ENCODE peak calls at places on chromosomes 11 and 22, in four cellular contexts. U is WTC11; W is amniotic stem cell; X is effector CD4-positive, alpha-beta T cell. P is an unnamed sample.

GRCh38 chr11:67056640-67057409 is at the start of gene RHOD:
- DNase-seq in U (peak; percentile 75), W (no peak), X (no peak), P (peak; percentile 83)

GRCh38 chr11:123083623-123084029 is 21.7 kb upstream of the HSPA8 start:
- DNase-seq in U (no peak), W (peak; percentile 95), X (peak; percentile 68), P (peak; percentile 36)

GRCh38 chr11:57618438-57618837 is 21.0 kb downstream of the SERPING1 start:
- DNase-seq in U (no peak), W (no peak), X (no peak), P (no peak)

GRCh38 chr22:17359501-17359900 is 9.8 kb upstream of the CECR2 start:
- DNase-seq in U (no peak), W (no peak), X (no peak), P (no peak)

GRCh38 chr11:119483881-119484371 is 61.0 kb upstream of the THY1 start:
- DNase-seq in U (no peak), W (no peak), X (no peak), P (peak; percentile 29)

GRCh38 chr22:25072406-25072805 is 119.9 kb downstream of the KIAA1671 start:
- DNase-seq in U (no peak), W (no peak), X (no peak), P (no peak)

GRCh38 chr11:130198964-130199363 is 39.4 kb downstream of the ST14 start:
- DNase-seq in U (no peak), W (no peak), X (no peak), P (no peak)

GRCh38 chr11:41102471-41102870 is 357.0 kb downstream of the LRRC4C start:
- DNase-seq in U (no peak), W (no peak), X (no peak), P (no peak)

GRCh38 chr11:102780491-102780918 is at the start of gene MMP10:
- DNase-seq in U (no peak), W (peak; percentile 35), X (no peak), P (no peak)

GRCh38 chr11:5228124-5228523 is 1.3 kb upstream of the HBB start:
- DNase-seq in U (no peak), W (no peak), X (no peak), P (no peak)

GRCh38 chr11:35541621-35542375 is 16.4 kb upstream of the PAMR1 start:
- DNase-seq in U (no peak), W (no peak), X (no peak), P (peak; percentile 62)

GRCh38 chr11:35932641-35933571 is 11.0 kb upstream of the LDLRAD3 start:
- DNase-seq in U (no peak), W (no peak), X (no peak), P (no peak)

GRCh38 chr11:57900315-57900714 is 123.4 kb upstream of the OR9Q1 start:
- DNase-seq in U (no peak), W (no peak), X (no peak), P (no peak)

GRCh38 chr11:116598036-116598435 is 174.8 kb downstream of the BUD13 start:
- DNase-seq in U (no peak), W (no peak), X (no peak), P (peak; percentile 15)

GRCh38 chr22:44423556-44423955 is 74.5 kb downstream of the RTL6 start:
- DNase-seq in U (no peak), W (no peak), X (no peak), P (no peak)

GRCh38 chr11:80616070-80616800 is 1175.4 kb upstream of the TENM4 start:
- DNase-seq in U (no peak), W (no peak), X (no peak), P (no peak)

GRCh38 chr11:56905936-56906335 is 82.8 kb upstream of the OR5AK2 start:
- DNase-seq in U (no peak), W (no peak), X (no peak), P (no peak)

GRCh38 chr11:76769645-76770586 is 13.2 kb upstream of the TSKU start:
- DNase-seq in U (no peak), W (no peak), X (no peak), P (peak; percentile 45)

GRCh38 chr11:65915821-65916251 is 3.0 kb downstream of the C11orf68 start:
- DNase-seq in U (no peak), W (peak; percentile 92), X (no peak), P (no peak)

GRCh38 chr11:67572747-67573419 is 10.7 kb upstream of the GSTP1 start:
- DNase-seq in U (peak; percentile 71), W (peak; percentile 22), X (no peak), P (peak; percentile 91)

GRCh38 chr11:31702966-31703365 is 108.2 kb downstream of the PAX6 start:
- DNase-seq in U (no peak), W (no peak), X (no peak), P (no peak)

GRCh38 chr22:35892192-35892591 is 136.4 kb downstream of the RBFOX2 start:
- DNase-seq in U (no peak), W (no peak), X (no peak), P (no peak)

GRCh38 chr11:86639172-86639571 is 33.2 kb downstream of the ME3 start:
- DNase-seq in U (no peak), W (no peak), X (no peak), P (no peak)

GRCh38 chr11:36308577-36308976 is 12.5 kb downstream of the PRR5L start:
- DNase-seq in U (no peak), W (no peak), X (no peak), P (no peak)

GRCh38 chr22:19231986-19232385 is 53.5 kb upstream of the SLC25A1 start:
- DNase-seq in U (no peak), W (no peak), X (no peak), P (no peak)

GRCh38 chr11:44126304-44126703 is 30.8 kb downstream of the EXT2 start:
- DNase-seq in U (no peak), W (no peak), X (no peak), P (no peak)

GRCh38 chr11:102323542-102324261 is 6.4 kb downstream of the BIRC3 start:
- DNase-seq in U (no peak), W (no peak), X (no peak), P (no peak)

GRCh38 chr11:65100674-65101350 is 4.8 kb downstream of the VPS51 start:
- DNase-seq in U (no peak), W (no peak), X (no peak), P (no peak)

GRCh38 chr11:10109836-10110235 is 184.2 kb downstream of the SBF2 start:
- DNase-seq in U (no peak), W (no peak), X (no peak), P (no peak)

GRCh38 chr22:47162865-47163264 is 400.4 kb downstream of the TBC1D22A start:
- DNase-seq in U (peak; percentile 3), W (no peak), X (no peak), P (peak; percentile 16)

P was measured in Caco-2.